ENCODE peak calls at places on chromosomes 13 and 19, in seven cellular contexts. B, Z, K, R, H, C and N are unnamed samples.

GRCh38 chr13:44141213-44141724 is 232.4 kb upstream of the SERP2 start:
- DNase-seq in B (no peak), Z (no peak), K (no peak), R (peak), H (no peak), C (peak), N (peak)

GRCh38 chr13:112443191-112444000 is 67.2 kb downstream of the SPACA7 start:
- DNase-seq in B (no peak), Z (peak), K (no peak), R (no peak), H (peak), C (no peak), N (no peak)

GRCh38 chr13:83007226-83007625 is 875.0 kb downstream of the SLITRK1 start:
- DNase-seq in B (no peak), Z (no peak), K (no peak), R (no peak), H (no peak), C (no peak), N (no peak)

GRCh38 chr19:33194884-33195710 is 967 bp downstream of the LRP3 start:
- DNase-seq in B (no peak), Z (no peak), K (peak), R (no peak), H (peak), C (peak), N (peak)

GRCh38 chr13:95128045-95128643 is 173.1 kb downstream of the ABCC4 start:
- DNase-seq in B (no peak), Z (peak), K (no peak), R (no peak), H (no peak), C (peak), N (peak)

GRCh38 chr19:40623403-40624239 is 22.5 kb downstream of the LTBP4 start:
- DNase-seq in B (no peak), Z (peak), K (no peak), R (no peak), H (peak), C (peak), N (peak)

GRCh38 chr13:21322988-21323387 is 136.1 kb downstream of the ZDHHC20 start:
- DNase-seq in B (no peak), Z (no peak), K (no peak), R (no peak), H (no peak), C (no peak), N (no peak)

GRCh38 chr19:19366691-19367396 is 38.6 kb upstream of the GATAD2A start:
- DNase-seq in B (no peak), Z (peak), K (peak), R (peak), H (peak), C (peak), N (peak)

GRCh38 chr13:59674616-59675015 is 489.1 kb downstream of the DIAPH3 start:
- DNase-seq in B (no peak), Z (no peak), K (no peak), R (no peak), H (no peak), C (no peak), N (no peak)

GRCh38 chr13:113184568-113185440 is 23.7 kb downstream of the PCID2 start:
- DNase-seq in B (no peak), Z (peak), K (no peak), R (no peak), H (no peak), C (no peak), N (no peak)

GRCh38 chr19:49335071-49335783 is at the start of gene CD37:
- DNase-seq in B (no peak), Z (no peak), K (no peak), R (no peak), H (no peak), C (no peak), N (no peak)

GRCh38 chr13:60398949-60399589 is 2.0 kb downstream of the TDRD3 start:
- DNase-seq in B (no peak), Z (peak), K (peak), R (no peak), H (no peak), C (peak), N (peak)

GRCh38 chr19:16168465-16169081 is 4.8 kb downstream of the CIB3 start:
- DNase-seq in B (no peak), Z (no peak), K (peak), R (no peak), H (no peak), C (peak), N (no peak)

GRCh38 chr19:10760268-10760944 is 42.5 kb downstream of the DNM2 start:
- DNase-seq in B (no peak), Z (no peak), K (no peak), R (no peak), H (peak), C (no peak), N (no peak)

GRCh38 chr13:54742984-54743383 is 1714.4 kb downstream of the OLFM4 start:
- DNase-seq in B (no peak), Z (no peak), K (no peak), R (no peak), H (no peak), C (no peak), N (no peak)

GRCh38 chr19:42172261-42172660 is 40.0 kb upstream of the POU2F2 start:
- DNase-seq in B (no peak), Z (no peak), K (no peak), R (no peak), H (no peak), C (no peak), N (no peak)

GRCh38 chr13:107765724-107766436 is 449.5 kb downstream of the LIG4 start:
- DNase-seq in B (no peak), Z (peak), K (no peak), R (no peak), H (no peak), C (peak), N (no peak)

GRCh38 chr19:40262422-40262821 is 22.7 kb downstream of the AKT2 start:
- DNase-seq in B (no peak), Z (no peak), K (no peak), R (no peak), H (no peak), C (no peak), N (no peak)